ENCODE peak calls at places on chromosomes 16 and 17, in ten cellular contexts. V, T, J, I, A, Z, U, L, G and Q are unnamed samples.

GRCh38 chr16:56936950-56937349 is 5.0 kb downstream of the HERPUD1 start:
- DNase-seq in Z (no peak), U (no peak), I (no peak), G (no peak), J (no peak), V (peak), L (no peak), T (no peak), A (no peak), Q (no peak)

GRCh38 chr16:21194771-21195301 is 16.5 kb downstream of the ZP2 start:
- DNase-seq in U (no peak), A (peak), G (no peak), I (no peak), T (no peak), J (no peak), V (peak), Z (no peak), L (peak), Q (no peak)

GRCh38 chr17:17548044-17548443 is 43.5 kb downstream of the PEMT start:
- DNase-seq in T (no peak), L (no peak), U (no peak), V (no peak), J (no peak), I (no peak), Z (no peak), G (no peak), A (no peak), Q (peak)

GRCh38 chr17:34383225-34383615 is 20.2 kb upstream of the CCL1 start:
- DNase-seq in I (no peak), V (no peak), L (no peak), A (no peak), T (no peak), Z (no peak), G (no peak), J (no peak), U (no peak), Q (no peak)

GRCh38 chr16:70778901-70779309 is 22.1 kb downstream of the VAC14 start:
- DNase-seq in Z (peak), V (peak), T (peak), A (peak), J (no peak), L (no peak), G (peak), I (no peak), U (no peak), Q (peak)

GRCh38 chr16:14502932-14503741 is 126.9 kb downstream of the PARN start:
- DNase-seq in Z (no peak), L (peak), I (no peak), U (no peak), T (no peak), J (no peak), V (peak), A (peak), G (no peak), Q (no peak)

GRCh38 chr17:80872011-80872929 is 119.4 kb upstream of the CHMP6 start:
- DNase-seq in U (no peak), G (no peak), V (no peak), Z (no peak), I (no peak), J (no peak), L (no peak), A (no peak), T (no peak), Q (peak)

GRCh38 chr16:89193576-89194293 is 6.6 kb downstream of the SLC22A31 start:
- DNase-seq in T (no peak), J (no peak), L (no peak), U (no peak), V (no peak), G (peak), Z (no peak), A (no peak), I (no peak), Q (peak)

GRCh38 chr17:49992933-49993422 is 2.0 kb downstream of the DLX3 start:
- DNase-seq in Z (no peak), V (no peak), T (no peak), U (no peak), L (no peak), A (no peak), J (no peak), I (no peak), G (peak), Q (no peak)

GRCh38 chr16:19329932-19330331 is 44.4 kb downstream of the CLEC19A start:
- DNase-seq in G (no peak), U (no peak), J (no peak), Z (peak), L (no peak), T (no peak), I (no peak), A (no peak), V (no peak), Q (no peak)

GRCh38 chr17:31830971-31831755 is 27.9 kb downstream of the COPRS start:
- DNase-seq in I (no peak), L (no peak), U (no peak), Z (no peak), G (no peak), J (no peak), A (peak), V (peak), T (no peak), Q (no peak)

GRCh38 chr17:35749560-35750412 is 3.3 kb downstream of the GAS2L2 start:
- DNase-seq in A (peak), Z (no peak), U (no peak), G (no peak), V (peak), J (no peak), I (no peak), L (no peak), T (peak), Q (no peak)

GRCh38 chr17:77424585-77425344 is 284.0 kb downstream of the SEC14L1 start:
- DNase-seq in L (no peak), V (peak), I (no peak), T (no peak), G (peak), J (no peak), Z (peak), A (peak), U (peak), Q (peak)

GRCh38 chr16:23796941-23797340 is 38.8 kb upstream of the PRKCB start:
- DNase-seq in U (no peak), J (no peak), I (no peak), T (no peak), Z (no peak), L (no peak), A (no peak), G (no peak), V (no peak), Q (no peak)

GRCh38 chr17:28949185-28950016 is 1.9 kb downstream of the PHF12 start:
- DNase-seq in V (peak), A (peak), J (no peak), I (peak), U (peak), G (peak), T (peak), Z (no peak), L (peak), Q (peak)

GRCh38 chr17:32943206-32943605 is 15.3 kb downstream of the TMEM98 start:
- DNase-seq in V (peak), U (no peak), Z (no peak), L (no peak), G (no peak), I (no peak), T (no peak), J (no peak), A (no peak), Q (no peak)

GRCh38 chr16:86985656-86986030 is 331.5 kb downstream of the C16orf95 start:
- DNase-seq in Z (no peak), A (no peak), V (no peak), T (no peak), L (no peak), I (no peak), G (no peak), J (no peak), U (no peak), Q (peak)

GRCh38 chr17:74598346-74599022 is 6.4 kb upstream of the CD300LD start:
- DNase-seq in T (no peak), A (no peak), J (no peak), Z (no peak), G (no peak), U (no peak), I (no peak), V (no peak), L (no peak), Q (no peak)

GRCh38 chr16:30741461-30741914 is 6.7 kb upstream of the PHKG2 start:
- DNase-seq in Z (peak), U (no peak), A (peak), G (peak), L (no peak), T (no peak), V (peak), J (no peak), I (no peak), Q (peak)

GRCh38 chr16:17606460-17606859 is 135.7 kb upstream of the XYLT1 start:
- DNase-seq in L (no peak), T (no peak), Z (no peak), U (no peak), I (no peak), A (peak), J (no peak), V (no peak), G (no peak), Q (no peak)